ENCODE peak calls at places on chromosomes 5 and 9, in seven cellular contexts. One of them, this sample, is unnamed.

GRCh38 chr5:73263001-73263710 is 90.2 kb downstream of the TMEM174 start:
- DNase-seq in AG04450: no peak
- DNase-seq in tibial artery: no peak
- DNase-seq in endodermal cell: no peak
- DNase-seq in aorta: no peak
- DNase-seq in gastrocnemius medialis: no peak
- DNase-seq in K562: no peak
- DNase-seq in this sample: no peak

GRCh38 chr9:97307500-97308163 is at the start of gene CCDC180:
- DNase-seq in AG04450: no peak
- DNase-seq in tibial artery: peak; percentile 52
- DNase-seq in endodermal cell: no peak
- DNase-seq in aorta: no peak
- DNase-seq in gastrocnemius medialis: peak; percentile 38
- DNase-seq in K562: no peak
- DNase-seq in this sample: no peak

GRCh38 chr9:109114670-109115069 is 5.1 kb downstream of the TMEM245 start:
- DNase-seq in AG04450: no peak
- DNase-seq in tibial artery: no peak
- DNase-seq in endodermal cell: no peak
- DNase-seq in aorta: no peak
- DNase-seq in gastrocnemius medialis: no peak
- DNase-seq in K562: no peak
- DNase-seq in this sample: no peak

GRCh38 chr9:87160148-87161107 is 213.1 kb upstream of the GAS1 start:
- DNase-seq in AG04450: no peak
- DNase-seq in tibial artery: no peak
- DNase-seq in endodermal cell: no peak
- DNase-seq in aorta: no peak
- DNase-seq in gastrocnemius medialis: peak; percentile 85
- DNase-seq in K562: no peak
- DNase-seq in this sample: no peak

GRCh38 chr9:132044176-132044880 is 35.3 kb downstream of the MED27 start:
- DNase-seq in AG04450: no peak
- DNase-seq in tibial artery: no peak
- DNase-seq in endodermal cell: no peak
- DNase-seq in aorta: no peak
- DNase-seq in gastrocnemius medialis: no peak
- DNase-seq in K562: no peak
- DNase-seq in this sample: no peak

GRCh38 chr5:161312882-161313281 is 233.6 kb downstream of the GABRB2 start:
- DNase-seq in AG04450: no peak
- DNase-seq in tibial artery: no peak
- DNase-seq in endodermal cell: no peak
- DNase-seq in aorta: no peak
- DNase-seq in gastrocnemius medialis: no peak
- DNase-seq in K562: no peak
- DNase-seq in this sample: no peak

GRCh38 chr5:31626156-31626555 is 12.8 kb upstream of the PDZD2 start:
- DNase-seq in AG04450: no peak
- DNase-seq in tibial artery: no peak
- DNase-seq in endodermal cell: no peak
- DNase-seq in aorta: no peak
- DNase-seq in gastrocnemius medialis: no peak
- DNase-seq in K562: no peak
- DNase-seq in this sample: no peak

GRCh38 chr9:129606161-129607025 is 14.5 kb downstream of the C9orf50 start:
- DNase-seq in AG04450: no peak
- DNase-seq in tibial artery: no peak
- DNase-seq in endodermal cell: no peak
- DNase-seq in aorta: no peak
- DNase-seq in gastrocnemius medialis: peak; percentile 31
- DNase-seq in K562: no peak
- DNase-seq in this sample: no peak

GRCh38 chr5:123722451-123722850 is 210.5 kb downstream of the CSNK1G3 start:
- DNase-seq in AG04450: no peak
- DNase-seq in tibial artery: no peak
- DNase-seq in endodermal cell: no peak
- DNase-seq in aorta: no peak
- DNase-seq in gastrocnemius medialis: no peak
- DNase-seq in K562: no peak
- DNase-seq in this sample: no peak

GRCh38 chr9:33082538-33083326 is 6.3 kb upstream of the SMU1 start:
- DNase-seq in AG04450: no peak
- DNase-seq in tibial artery: peak; percentile 41
- DNase-seq in endodermal cell: no peak
- DNase-seq in aorta: no peak
- DNase-seq in gastrocnemius medialis: no peak
- DNase-seq in K562: no peak
- DNase-seq in this sample: no peak

GRCh38 chr5:72555871-72556270 is 48.7 kb upstream of the ZNF366 start:
- DNase-seq in AG04450: no peak
- DNase-seq in tibial artery: no peak
- DNase-seq in endodermal cell: no peak
- DNase-seq in aorta: no peak
- DNase-seq in gastrocnemius medialis: no peak
- DNase-seq in K562: no peak
- DNase-seq in this sample: no peak

GRCh38 chr9:128689293-128689770 is 310 bp downstream of the SET start:
- DNase-seq in AG04450: no peak
- DNase-seq in tibial artery: peak; percentile 52
- DNase-seq in endodermal cell: peak; percentile 81
- DNase-seq in aorta: peak; percentile 88
- DNase-seq in gastrocnemius medialis: peak; percentile 41
- DNase-seq in K562: no peak
- DNase-seq in this sample: no peak

GRCh38 chr5:176881816-176882565 is 17.2 kb downstream of the HK3 start:
- DNase-seq in AG04450: no peak
- DNase-seq in tibial artery: no peak
- DNase-seq in endodermal cell: no peak
- DNase-seq in aorta: peak; percentile 73
- DNase-seq in gastrocnemius medialis: no peak
- DNase-seq in K562: no peak
- DNase-seq in this sample: no peak

GRCh38 chr5:123690821-123691220 is 178.8 kb downstream of the CSNK1G3 start:
- DNase-seq in AG04450: no peak
- DNase-seq in tibial artery: no peak
- DNase-seq in endodermal cell: no peak
- DNase-seq in aorta: no peak
- DNase-seq in gastrocnemius medialis: no peak
- DNase-seq in K562: no peak
- DNase-seq in this sample: no peak

GRCh38 chr9:87528969-87529368 is 31.3 kb downstream of the DAPK1 start:
- DNase-seq in AG04450: no peak
- DNase-seq in tibial artery: no peak
- DNase-seq in endodermal cell: no peak
- DNase-seq in aorta: no peak
- DNase-seq in gastrocnemius medialis: no peak
- DNase-seq in K562: no peak
- DNase-seq in this sample: no peak

GRCh38 chr5:132049093-132049492 is 11.4 kb upstream of the IL3 start:
- DNase-seq in AG04450: no peak
- DNase-seq in tibial artery: no peak
- DNase-seq in endodermal cell: no peak
- DNase-seq in aorta: no peak
- DNase-seq in gastrocnemius medialis: no peak
- DNase-seq in K562: no peak
- DNase-seq in this sample: no peak

GRCh38 chr5:78260771-78261170 is 33.7 kb downstream of the AP3B1 start:
- DNase-seq in AG04450: peak; percentile 24
- DNase-seq in tibial artery: no peak
- DNase-seq in endodermal cell: no peak
- DNase-seq in aorta: no peak
- DNase-seq in gastrocnemius medialis: no peak
- DNase-seq in K562: no peak
- DNase-seq in this sample: no peak

GRCh38 chr9:68877219-68877618 is 136.7 kb downstream of the PRKACG start:
- DNase-seq in AG04450: no peak
- DNase-seq in tibial artery: no peak
- DNase-seq in endodermal cell: no peak
- DNase-seq in aorta: no peak
- DNase-seq in gastrocnemius medialis: no peak
- DNase-seq in K562: no peak
- DNase-seq in this sample: no peak

GRCh38 chr5:176638437-176638836 is 8.0 kb downstream of the EIF4E1B start:
- DNase-seq in AG04450: no peak
- DNase-seq in tibial artery: no peak
- DNase-seq in endodermal cell: no peak
- DNase-seq in aorta: no peak
- DNase-seq in gastrocnemius medialis: no peak
- DNase-seq in K562: no peak
- DNase-seq in this sample: no peak

GRCh38 chr5:150661086-150661485 is at the start of gene MYOZ3:
- DNase-seq in AG04450: no peak
- DNase-seq in tibial artery: no peak
- DNase-seq in endodermal cell: peak; percentile 71
- DNase-seq in aorta: peak; percentile 42
- DNase-seq in gastrocnemius medialis: peak; percentile 92
- DNase-seq in K562: no peak
- DNase-seq in this sample: no peak

GRCh38 chr5:141383345-141383744 is 803 bp downstream of the PCDHGA7 start:
- DNase-seq in AG04450: no peak
- DNase-seq in tibial artery: no peak
- DNase-seq in endodermal cell: no peak
- DNase-seq in aorta: peak; percentile 43
- DNase-seq in gastrocnemius medialis: no peak
- DNase-seq in K562: no peak
- DNase-seq in this sample: no peak

GRCh38 chr5:141384471-141385267 is 2.1 kb downstream of the PCDHGA7 start:
- DNase-seq in AG04450: no peak
- DNase-seq in tibial artery: no peak
- DNase-seq in endodermal cell: no peak
- DNase-seq in aorta: peak; percentile 56
- DNase-seq in gastrocnemius medialis: no peak
- DNase-seq in K562: no peak
- DNase-seq in this sample: no peak

GRCh38 chr5:141388661-141389060 is 1.2 kb downstream of the PCDHGB4 start:
- DNase-seq in AG04450: no peak
- DNase-seq in tibial artery: no peak
- DNase-seq in endodermal cell: no peak
- DNase-seq in aorta: no peak
- DNase-seq in gastrocnemius medialis: no peak
- DNase-seq in K562: no peak
- DNase-seq in this sample: no peak

GRCh38 chr5:141382469-141383294 is at the start of gene PCDHGA7:
- DNase-seq in AG04450: no peak
- DNase-seq in tibial artery: no peak
- DNase-seq in endodermal cell: no peak
- DNase-seq in aorta: peak; percentile 58
- DNase-seq in gastrocnemius medialis: no peak
- DNase-seq in K562: no peak
- DNase-seq in this sample: peak; percentile 60
- H3K9me3 ChIP-seq in AG04450: peaks cover 42% of the 10 kb centered on the region
- H3K9me3 ChIP-seq in tibial artery: peaks cover 100% of the 10 kb centered on the region
- H3K9me3 ChIP-seq in endodermal cell: peaks cover 38% of the 10 kb centered on the region
- H3K9me3 ChIP-seq in aorta: peaks cover 20% of the 10 kb centered on the region
- H3K9me3 ChIP-seq in gastrocnemius medialis: no peaks in the 10 kb centered on the region
- H3K9me3 ChIP-seq in K562: no peaks in the 10 kb centered on the region
- H3K9me3 ChIP-seq in this sample: no peaks in the 10 kb centered on the region

DNA sequence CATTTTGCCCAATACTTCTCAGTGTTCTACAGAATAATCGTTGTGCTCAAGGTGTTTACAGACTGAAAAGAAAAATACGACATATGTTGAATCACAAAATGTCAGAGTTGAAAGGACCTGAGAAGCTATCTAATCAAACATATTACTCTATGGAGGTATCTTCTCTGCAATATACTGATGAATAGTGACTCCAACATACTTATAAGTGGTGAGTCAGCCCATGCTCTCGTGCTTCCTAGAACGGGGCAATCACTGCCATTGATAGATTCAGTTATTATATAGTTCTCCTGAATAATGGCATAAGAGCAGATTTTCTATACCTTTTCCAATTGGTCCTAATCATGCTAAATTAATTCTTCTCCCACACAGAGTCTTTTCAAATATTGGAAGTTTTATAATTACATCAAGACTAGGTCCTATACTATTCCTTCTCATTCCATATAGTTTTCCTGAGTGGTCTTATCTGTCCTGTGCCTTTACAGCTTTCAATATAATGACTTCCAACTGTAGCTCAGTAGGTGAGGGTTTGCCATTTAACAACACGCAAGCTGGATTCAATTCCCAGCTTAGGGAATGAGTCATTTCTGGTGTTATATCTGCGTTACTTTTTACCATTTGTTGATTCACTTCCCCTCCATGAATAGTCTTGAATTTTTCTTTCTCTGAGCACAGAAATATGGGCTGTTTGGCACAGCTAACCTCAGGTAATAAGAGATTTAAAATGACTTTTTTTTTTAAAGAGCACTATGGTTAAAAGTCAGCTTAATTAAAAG is 81.1 kb downstream of the PLK2 start:
- DNase-seq in AG04450: no peak
- DNase-seq in tibial artery: no peak
- DNase-seq in endodermal cell: no peak
- DNase-seq in aorta: no peak
- DNase-seq in gastrocnemius medialis: no peak
- DNase-seq in K562: no peak
- DNase-seq in this sample: no peak
- H3K9me3 ChIP-seq in AG04450: peaks cover 7% of the 10 kb centered on the region
- H3K9me3 ChIP-seq in tibial artery: peaks cover 7% of the 10 kb centered on the region
- H3K9me3 ChIP-seq in endodermal cell: peaks cover 49% of the 10 kb centered on the region
- H3K9me3 ChIP-seq in aorta: no peaks in the 10 kb centered on the region
- H3K9me3 ChIP-seq in gastrocnemius medialis: no peaks in the 10 kb centered on the region
- H3K9me3 ChIP-seq in K562: no peaks in the 10 kb centered on the region
- H3K9me3 ChIP-seq in this sample: no peaks in the 10 kb centered on the region

GRCh38 chr5:179882338-179882737 is 23.7 kb upstream of the MRNIP start:
- DNase-seq in AG04450: no peak
- DNase-seq in tibial artery: no peak
- DNase-seq in endodermal cell: no peak
- DNase-seq in aorta: no peak
- DNase-seq in gastrocnemius medialis: no peak
- DNase-seq in K562: no peak
- DNase-seq in this sample: no peak

GRCh38 chr5:179880066-179880650 is 21.5 kb upstream of the MRNIP start:
- DNase-seq in AG04450: no peak
- DNase-seq in tibial artery: no peak
- DNase-seq in endodermal cell: no peak
- DNase-seq in aorta: no peak
- DNase-seq in gastrocnemius medialis: no peak
- DNase-seq in K562: no peak
- DNase-seq in this sample: no peak

GRCh38 chr5:179880848-179881590 is 22.4 kb upstream of the MRNIP start:
- DNase-seq in AG04450: no peak
- DNase-seq in tibial artery: no peak
- DNase-seq in endodermal cell: no peak
- DNase-seq in aorta: no peak
- DNase-seq in gastrocnemius medialis: no peak
- DNase-seq in K562: no peak
- DNase-seq in this sample: no peak

GRCh38 chr5:179885491-179886090 is 22.1 kb downstream of the TBC1D9B start:
- DNase-seq in AG04450: no peak
- DNase-seq in tibial artery: no peak
- DNase-seq in endodermal cell: no peak
- DNase-seq in aorta: no peak
- DNase-seq in gastrocnemius medialis: no peak
- DNase-seq in K562: no peak
- DNase-seq in this sample: no peak

GRCh38 chr5:179883163-179883562 is 24.5 kb downstream of the TBC1D9B start:
- DNase-seq in AG04450: no peak
- DNase-seq in tibial artery: no peak
- DNase-seq in endodermal cell: no peak
- DNase-seq in aorta: no peak
- DNase-seq in gastrocnemius medialis: no peak
- DNase-seq in K562: no peak
- DNase-seq in this sample: no peak
- H3K9me3 ChIP-seq in AG04450: peaks cover 25% of the 10 kb centered on the region
- H3K9me3 ChIP-seq in tibial artery: peaks cover 16% of the 10 kb centered on the region
- H3K9me3 ChIP-seq in endodermal cell: peaks cover 36% of the 10 kb centered on the region
- H3K9me3 ChIP-seq in aorta: no peaks in the 10 kb centered on the region
- H3K9me3 ChIP-seq in gastrocnemius medialis: no peaks in the 10 kb centered on the region
- H3K9me3 ChIP-seq in K562: peaks cover 17% of the 10 kb centered on the region
- H3K9me3 ChIP-seq in this sample: no peaks in the 10 kb centered on the region

GRCh38 chr9:138121438-138122050 is 244.0 kb downstream of the CACNA1B start:
- DNase-seq in AG04450: no peak
- DNase-seq in tibial artery: no peak
- DNase-seq in endodermal cell: no peak
- DNase-seq in aorta: no peak
- DNase-seq in gastrocnemius medialis: no peak
- DNase-seq in K562: no peak
- DNase-seq in this sample: no peak
- H3K9me3 ChIP-seq in AG04450: peaks cover 75% of the 10 kb centered on the region
- H3K9me3 ChIP-seq in tibial artery: no peaks in the 10 kb centered on the region
- H3K9me3 ChIP-seq in endodermal cell: peaks cover 40% of the 10 kb centered on the region
- H3K9me3 ChIP-seq in aorta: no peaks in the 10 kb centered on the region
- H3K9me3 ChIP-seq in gastrocnemius medialis: no peaks in the 10 kb centered on the region
- H3K9me3 ChIP-seq in K562: peaks cover 4% of the 10 kb centered on the region
- H3K9me3 ChIP-seq in this sample: no peaks in the 10 kb centered on the region